ENCODE peak calls at places on chromosomes 6 and 20, in nine cellular contexts. P, R, D, E, U, F, W, S and C are unnamed samples.

GRCh38 chr20:16554766-16555543 is 18.3 kb downstream of the KIF16B start:
- DNase-seq in R (no peak), S (no peak), P (no peak), F (no peak), E (no peak), U (no peak), D (peak; percentile 11), W (no peak), C (no peak)

GRCh38 chr6:53476979-53477378 is 67.9 kb downstream of the GCLC start:
- DNase-seq in U (no peak), D (no peak), S (no peak), R (no peak), F (no peak), P (no peak), W (no peak), E (no peak), C (no peak)

GRCh38 chr20:51335329-51335841 is 207.1 kb downstream of the NFATC2 start:
- DNase-seq in D (peak; percentile 95), F (no peak), P (no peak), R (no peak), S (no peak), U (peak; percentile 48), W (no peak), E (no peak), C (no peak)

GRCh38 chr6:43246301-43247114 is 3.2 kb downstream of the TTBK1 start:
- DNase-seq in F (peak; percentile 71), E (peak; percentile 86), W (no peak), U (peak; percentile 92), S (peak; percentile 84), D (no peak), P (peak; percentile 97), R (no peak), C (peak; percentile 31)

GRCh38 chr6:135250234-135250633 is 69.1 kb downstream of the MYB start:
- DNase-seq in F (no peak), R (no peak), D (no peak), E (no peak), U (no peak), W (no peak), S (no peak), P (no peak), C (no peak)

GRCh38 chr6:118206221-118206620 is 299.2 kb downstream of the SLC35F1 start:
- DNase-seq in R (no peak), E (no peak), D (no peak), F (no peak), P (no peak), U (no peak), W (no peak), S (no peak), C (no peak)

GRCh38 chr6:705047-705446 is 12.1 kb upstream of the EXOC2 start:
- DNase-seq in P (no peak), E (no peak), S (no peak), D (no peak), F (no peak), R (no peak), W (no peak), U (no peak), C (no peak)

GRCh38 chr20:14245368-14245970 is 91.9 kb downstream of the FLRT3 start:
- DNase-seq in R (no peak), F (no peak), E (no peak), U (no peak), W (no peak), S (no peak), P (no peak), D (peak; percentile 2), C (no peak)

GRCh38 chr20:1942486-1943266 is 47.5 kb downstream of the SIRPA start:
- DNase-seq in W (no peak), E (no peak), F (no peak), D (no peak), U (no peak), S (no peak), R (no peak), P (no peak), C (no peak)

GRCh38 chr20:46646122-46646521 is 5.1 kb downstream of the SLC13A3 start:
- DNase-seq in P (no peak), U (no peak), S (no peak), W (no peak), F (no peak), E (no peak), D (no peak), R (no peak), C (no peak)